ENCODE peak calls at places on chromosomes 16 and 17, in four cellular contexts. I is AG04450, O is mammary epithelial cell, J is H9. M is an unnamed sample. For H3K27me3, the result is how much of the 10 kb centered on the place peaks cover.

GRCh38 chr16:4500283-4500682 is 24.1 kb downstream of the HMOX2 start:
- DNase-seq in I (peak), O (peak), J (no peak), M (no peak)

GRCh38 chr17:50037321-50038107 is 18.4 kb upstream of the ITGA3 start:
- DNase-seq in I (no peak), O (peak), J (no peak), M (no peak)

GRCh38 chr17:17077101-17077500 is 34.8 kb downstream of the MPRIP start:
- DNase-seq in I (no peak), O (no peak), J (no peak), M (no peak)

GRCh38 chr16:59527206-59527997 is 793.3 kb upstream of the GOT2 start:
- DNase-seq in I (peak), O (peak), J (no peak), M (no peak)

GRCh38 chr17:5364696-5365095 is 54.8 kb downstream of the NUP88 start:
- DNase-seq in I (no peak), O (no peak), J (no peak), M (no peak)

GRCh38 chr17:249236-249993 is 68.0 kb upstream of the DOC2B start:
- DNase-seq in I (no peak), O (no peak), J (no peak), M (no peak)

GRCh38 chr17:78667741-78668640 is 90.8 kb upstream of the DNAH17 start:
- DNase-seq in I (no peak), O (no peak), J (no peak), M (no peak)

GRCh38 chr16:28259781-28260150 is 32.6 kb upstream of the SBK1 start:
- DNase-seq in I (no peak), O (no peak), J (no peak), M (no peak)

GRCh38 chr17:27153005-27153404 is 140.9 kb upstream of the WSB1 start:
- DNase-seq in I (no peak), O (no peak), J (no peak), M (no peak)

GRCh38 chr17:1713878-1714487 is 3.8 kb upstream of the TLCD2 start:
- DNase-seq in I (no peak), O (peak), J (peak), M (no peak)

GRCh38 chr17:36094746-36095145 is 4.8 kb upstream of the CCL3 start:
- DNase-seq in I (no peak), O (no peak), J (no peak), M (no peak)

GRCh38 chr16:11133344-11133921 is 122.6 kb downstream of the SOCS1 start:
- DNase-seq in I (peak), O (peak), J (peak), M (peak)

GRCh38 chr16:66832661-66833305 is 2.0 kb upstream of the NAE1 start:
- DNase-seq in I (no peak), O (peak), J (no peak), M (no peak)

GRCh38 chr17:56830726-56831363 is 2.9 kb downstream of the C17orf67 start:
- DNase-seq in I (no peak), O (no peak), J (no peak), M (no peak)

GRCh38 chr17:58215685-58216084 is 3.4 kb downstream of the MKS1 start:
- DNase-seq in I (no peak), O (no peak), J (no peak), M (no peak)

GRCh38 chr16:85089485-85089884 is 22.8 kb downstream of the CIBAR2 start:
- DNase-seq in I (no peak), O (peak), J (no peak), M (no peak)

GRCh38 chr17:70563301-70563820 is 394.0 kb downstream of the KCNJ2 start:
- DNase-seq in I (no peak), O (no peak), J (no peak), M (no peak)

GRCh38 chr17:80846932-80847331 is 144.7 kb upstream of the CHMP6 start:
- DNase-seq in I (no peak), O (no peak), J (no peak), M (no peak)

GRCh38 chr16:54843424-54843750 is 87.3 kb upstream of the IRX5 start:
- DNase-seq in I (no peak), O (peak), J (no peak), M (no peak)

GRCh38 chr16:1610841-1611653 is 825 bp downstream of the IFT140 start:
- DNase-seq in I (no peak), O (no peak), J (no peak), M (no peak)

GRCh38 chr16:88631920-88632586 is 6.3 kb upstream of the IL17C start:
- DNase-seq in I (no peak), O (no peak), J (no peak), M (no peak)

GRCh38 chr17:20280832-20281231 is 186.5 kb downstream of the LGALS9B start:
- DNase-seq in I (no peak), O (no peak), J (no peak), M (no peak)

GRCh38 chr17:83151442-83152220 is 72.2 kb downstream of the METRNL start:
- DNase-seq in I (no peak), O (no peak), J (peak), M (peak)

DNA sequence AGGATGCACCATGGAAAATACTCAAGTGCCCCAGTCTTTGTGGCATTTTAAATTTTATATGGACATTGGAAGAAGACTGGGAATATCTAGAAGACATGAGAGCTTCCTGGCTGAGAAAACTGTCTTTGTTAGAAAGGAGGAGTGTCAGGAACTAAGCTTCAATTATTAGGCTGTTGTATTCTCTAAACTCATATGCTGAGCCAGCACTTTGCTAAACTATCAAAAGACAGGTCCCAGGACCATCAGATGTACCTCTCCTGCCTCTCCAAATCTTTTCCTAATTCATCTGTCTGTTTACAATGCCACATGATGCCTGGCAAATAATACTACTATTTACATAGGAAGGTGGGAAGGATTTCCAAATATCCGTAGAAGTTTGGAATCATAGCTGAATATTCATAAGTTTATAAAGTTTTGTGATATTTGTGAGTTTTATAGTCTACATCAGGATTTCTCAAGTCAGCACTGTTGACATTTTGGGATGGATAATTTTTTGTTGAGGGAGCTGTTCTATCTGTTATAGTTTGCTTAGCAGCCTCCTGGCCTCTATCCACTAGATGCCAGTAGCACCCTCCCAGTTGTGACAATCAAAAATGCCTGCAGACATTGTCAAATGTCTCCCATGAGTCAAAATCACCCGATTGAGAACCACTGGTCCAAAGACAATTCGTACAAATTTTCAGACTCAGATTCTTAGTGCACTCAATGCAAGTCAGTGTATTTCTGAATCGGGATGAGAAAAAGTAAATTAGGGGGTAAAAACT is 61.2 kb upstream of the NETO2 start:
- DNase-seq in I (no peak), O (no peak), J (no peak), M (no peak)
- TF ChIP-seq CTCF in I (peak), O (peak), J (peak), M (no peak)

DNA sequence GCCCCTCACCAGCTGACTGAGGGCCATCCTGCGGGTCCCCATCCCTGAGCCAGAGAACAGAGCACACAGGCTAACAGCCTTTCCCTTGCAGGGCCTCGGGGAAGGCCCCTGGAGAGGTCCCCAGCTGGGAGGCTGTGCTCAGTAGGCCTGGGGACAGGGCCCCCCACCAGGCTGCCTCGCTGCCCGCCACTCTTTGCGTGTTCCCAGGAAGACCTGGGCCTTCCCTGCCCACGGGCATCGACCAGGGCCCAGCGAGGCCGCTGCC is 785 bp downstream of the HID1 start:
- DNase-seq in I (no peak), O (no peak), J (no peak), M (no peak)
- H3K27ac ChIP-seq in I (no peak), O (no peak), J (no peak), M (peak)

GRCh38 chr16:87395181-87395842 is 3.2 kb downstream of the MAP1LC3B start:
- DNase-seq in I (no peak), O (no peak), J (no peak), M (no peak)
- H3K27me3 ChIP-seq in I (under half), O (under half), J (under half), M (under half)

GRCh38 chr16:90018297-90019200 is 707 bp downstream of the DBNDD1 start:
- DNase-seq in I (no peak), O (no peak), J (peak), M (no peak)

GRCh38 chr16:90019201-90019542 is at the start of gene DBNDD1:
- DNase-seq in I (no peak), O (no peak), J (peak), M (no peak)

GRCh38 chr16:90020260-90020837 is 1.1 kb upstream of the DBNDD1 start:
- DNase-seq in I (no peak), O (peak), J (no peak), M (no peak)

GRCh38 chr16:90020838-90021382 is 1.7 kb upstream of the DBNDD1 start:
- DNase-seq in I (peak), O (no peak), J (no peak), M (no peak)

DNA sequence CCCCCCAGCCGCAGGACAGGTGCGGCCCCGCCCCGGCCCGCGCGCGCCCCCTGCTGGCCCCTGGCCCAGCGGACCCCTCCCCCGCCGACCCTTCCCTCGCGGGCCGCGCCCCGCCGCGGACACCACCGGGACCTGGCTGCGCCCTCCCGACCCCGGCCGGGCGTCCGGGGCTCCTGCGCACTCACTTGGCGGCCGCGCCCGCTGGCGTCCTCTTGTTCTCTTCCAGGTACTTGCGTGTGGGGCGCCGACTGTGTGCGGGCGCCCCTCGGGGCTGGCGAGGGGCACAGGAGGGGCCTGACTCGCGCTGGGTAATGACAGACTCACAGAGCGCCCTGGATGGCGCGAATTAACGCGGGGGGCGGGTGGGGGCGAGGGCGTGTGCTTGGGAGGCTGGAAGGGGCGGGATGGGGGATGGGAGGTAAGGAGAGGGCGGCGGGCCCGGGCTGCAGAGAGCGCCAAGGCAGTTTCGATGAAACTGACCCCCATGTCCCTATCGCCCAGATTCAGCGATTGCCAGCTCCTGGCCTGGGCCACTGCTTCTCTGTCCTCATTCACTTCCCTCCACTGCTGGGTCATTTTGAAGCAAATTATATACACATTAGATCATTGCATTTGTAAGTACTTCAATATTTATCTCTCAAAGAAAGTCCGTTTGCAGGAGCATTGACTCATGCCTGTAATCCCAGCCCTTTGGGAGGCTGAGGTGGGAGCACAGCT is 445 bp upstream of the DBNDD1 start:
- DNase-seq in I (peak), O (no peak), J (peak), M (no peak)
- TF ChIP-seq CTCF in I (peak), O (peak), J (peak), M (peak)

GRCh38 chr17:48056879-48057278 is 8.7 kb downstream of the NFE2L1 start:
- DNase-seq in I (no peak), O (no peak), J (no peak), M (no peak)

GRCh38 chr17:48057626-48058025 is 9.5 kb downstream of the NFE2L1 start:
- DNase-seq in I (no peak), O (no peak), J (no peak), M (no peak)

GRCh38 chr17:48060249-48060648 is 12.1 kb downstream of the NFE2L1 start:
- DNase-seq in I (no peak), O (no peak), J (no peak), M (no peak)

GRCh38 chr17:48058393-48059124 is 10.4 kb downstream of the NFE2L1 start:
- DNase-seq in I (no peak), O (no peak), J (no peak), M (no peak)

GRCh38 chr17:48059125-48059668 is 11.0 kb downstream of the NFE2L1 start:
- DNase-seq in I (no peak), O (no peak), J (no peak), M (no peak)
- H3K27ac ChIP-seq in I (peak), O (no peak), J (no peak), M (no peak)

GRCh38 chr17:14311186-14311705 is 10.4 kb downstream of the HS3ST3B1 start:
- DNase-seq in I (no peak), O (no peak), J (no peak), M (no peak)

GRCh38 chr17:14310101-14310500 is 9.2 kb downstream of the HS3ST3B1 start:
- DNase-seq in I (no peak), O (no peak), J (peak), M (no peak)

GRCh38 chr17:14311979-14312378 is 11.1 kb downstream of the HS3ST3B1 start:
- DNase-seq in I (no peak), O (no peak), J (peak), M (no peak)

GRCh38 chr17:14308965-14309879 is 8.3 kb downstream of the HS3ST3B1 start:
- DNase-seq in I (peak), O (peak), J (peak), M (peak)

DNA sequence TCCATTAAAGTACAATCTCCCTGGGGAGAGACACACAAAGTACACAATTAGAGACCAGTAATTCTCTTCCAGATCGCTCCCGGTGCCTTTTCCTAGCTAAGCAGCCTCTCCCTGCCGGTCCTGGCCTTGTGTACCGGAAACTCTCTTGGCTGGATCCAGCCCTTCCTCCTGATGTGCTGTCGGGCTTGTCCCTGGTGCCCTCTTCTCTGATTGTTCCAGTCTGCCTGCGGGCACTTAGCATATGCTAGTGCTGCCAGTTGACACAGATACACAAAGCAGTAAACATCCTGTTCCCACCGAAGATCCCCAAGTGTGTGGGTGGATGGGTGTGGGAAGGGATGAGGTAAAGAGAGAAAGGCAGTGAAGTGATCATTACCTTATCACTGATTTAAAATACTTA is 9.7 kb downstream of the HS3ST3B1 start:
- DNase-seq in I (no peak), O (peak), J (peak), M (no peak)
- H3K27me3 ChIP-seq in I (under half), O (under half), J (under half), M (under half)

GRCh38 chr17:12040478-12040877 is 19.8 kb downstream of the MAP2K4 start:
- DNase-seq in I (no peak), O (peak), J (no peak), M (no peak)

GRCh38 chr17:12041316-12041715 is 20.6 kb downstream of the MAP2K4 start:
- DNase-seq in I (peak), O (peak), J (no peak), M (no peak)

GRCh38 chr17:12037970-12038369 is 17.3 kb downstream of the MAP2K4 start:
- DNase-seq in I (no peak), O (no peak), J (no peak), M (no peak)

GRCh38 chr17:12034538-12034937 is 13.9 kb downstream of the MAP2K4 start:
- DNase-seq in I (no peak), O (no peak), J (no peak), M (no peak)

GRCh38 chr17:12035713-12036112 is 15.0 kb downstream of the MAP2K4 start:
- DNase-seq in I (no peak), O (no peak), J (no peak), M (no peak)
- TF ChIP-seq CTCF in I (no peak), O (no peak), J (no peak), M (no peak)

M was measured in right atrium auricular region.